ENCODE peak calls at places on chromosomes 6 and 20, in six cellular contexts. One of them, this sample, is unnamed.

GRCh38 chr6:145336119-145336518 is 399.2 kb downstream of the EPM2A start:
- DNase-seq in memory B cell: no peak
- DNase-seq in GM10248: no peak
- DNase-seq in small intestine: no peak
- DNase-seq in H54: no peak
- DNase-seq in NCI-H1436: no peak
- DNase-seq in this sample: no peak

GRCh38 chr6:90068835-90069478 is 174.7 kb downstream of the GJA10 start:
- DNase-seq in small intestine: no peak
- DNase-seq in GM10248: no peak
- DNase-seq in H54: no peak
- DNase-seq in NCI-H1436: no peak
- DNase-seq in memory B cell: no peak
- DNase-seq in this sample: no peak

GRCh38 chr6:116405663-116406329 is 35.0 kb downstream of the DSE start:
- DNase-seq in small intestine: no peak
- DNase-seq in GM10248: no peak
- DNase-seq in NCI-H1436: peak; percentile 11
- DNase-seq in memory B cell: no peak
- DNase-seq in H54: no peak
- DNase-seq in this sample: no peak

GRCh38 chr6:111724039-111724438 is 118.4 kb upstream of the TRAF3IP2 start:
- DNase-seq in NCI-H1436: no peak
- DNase-seq in memory B cell: no peak
- DNase-seq in GM10248: no peak
- DNase-seq in small intestine: no peak
- DNase-seq in H54: no peak
- DNase-seq in this sample: no peak

GRCh38 chr20:23587631-23588030 is 18.1 kb downstream of the CST9 start:
- DNase-seq in small intestine: no peak
- DNase-seq in memory B cell: no peak
- DNase-seq in GM10248: peak; percentile 4
- DNase-seq in NCI-H1436: no peak
- DNase-seq in H54: no peak
- DNase-seq in this sample: no peak

GRCh38 chr6:89007209-89008001 is 44.0 kb upstream of the RNGTT start:
- DNase-seq in NCI-H1436: no peak
- DNase-seq in memory B cell: no peak
- DNase-seq in H54: no peak
- DNase-seq in GM10248: no peak
- DNase-seq in small intestine: peak; percentile 54
- DNase-seq in this sample: no peak

GRCh38 chr6:155188707-155189496 is 74.9 kb upstream of the CLDN20 start:
- DNase-seq in GM10248: no peak
- DNase-seq in NCI-H1436: no peak
- DNase-seq in small intestine: no peak
- DNase-seq in memory B cell: no peak
- DNase-seq in H54: peak; percentile 9
- DNase-seq in this sample: no peak

GRCh38 chr20:32522525-32522774 is 62.7 kb downstream of the NOL4L start:
- DNase-seq in small intestine: no peak
- DNase-seq in GM10248: no peak
- DNase-seq in NCI-H1436: no peak
- DNase-seq in H54: no peak
- DNase-seq in memory B cell: no peak
- DNase-seq in this sample: no peak

GRCh38 chr6:17923401-17923863 is 64.0 kb downstream of the KIF13A start:
- DNase-seq in NCI-H1436: no peak
- DNase-seq in memory B cell: no peak
- DNase-seq in H54: no peak
- DNase-seq in small intestine: no peak
- DNase-seq in GM10248: no peak
- DNase-seq in this sample: no peak

GRCh38 chr6:13289789-13290318 is 38.5 kb downstream of the TBC1D7 start:
- DNase-seq in H54: no peak
- DNase-seq in GM10248: no peak
- DNase-seq in small intestine: peak; percentile 89
- DNase-seq in NCI-H1436: no peak
- DNase-seq in memory B cell: no peak
- DNase-seq in this sample: no peak

GRCh38 chr6:158766621-158767435 is 52.3 kb downstream of the EZR start:
- DNase-seq in GM10248: no peak
- DNase-seq in H54: no peak
- DNase-seq in NCI-H1436: no peak
- DNase-seq in small intestine: no peak
- DNase-seq in memory B cell: no peak
- DNase-seq in this sample: no peak

GRCh38 chr6:137717074-137718073 is 149.7 kb upstream of the TNFAIP3 start:
- DNase-seq in GM10248: no peak
- DNase-seq in H54: no peak
- DNase-seq in NCI-H1436: peak; percentile 42
- DNase-seq in small intestine: no peak
- DNase-seq in memory B cell: no peak
- DNase-seq in this sample: no peak

GRCh38 chr6:5764401-5764955 is 242.2 kb downstream of the NRN1 start:
- DNase-seq in memory B cell: no peak
- DNase-seq in NCI-H1436: no peak
- DNase-seq in small intestine: no peak
- DNase-seq in H54: no peak
- DNase-seq in GM10248: peak; percentile 55
- DNase-seq in this sample: no peak

GRCh38 chr20:3239026-3239866 is at the start of gene SLC4A11:
- DNase-seq in memory B cell: peak; percentile 27
- DNase-seq in small intestine: peak; percentile 77
- DNase-seq in GM10248: peak; percentile 80
- DNase-seq in NCI-H1436: no peak
- DNase-seq in H54: peak; percentile 85
- DNase-seq in this sample: no peak

GRCh38 chr6:31114970-31115849 is 610 bp downstream of the PSORS1C1 start:
- DNase-seq in memory B cell: no peak
- DNase-seq in GM10248: no peak
- DNase-seq in NCI-H1436: no peak
- DNase-seq in H54: no peak
- DNase-seq in small intestine: peak; percentile 76
- DNase-seq in this sample: no peak

GRCh38 chr6:54916858-54917257 is 70.3 kb downstream of the FAM83B start:
- DNase-seq in H54: peak; percentile 11
- DNase-seq in memory B cell: no peak
- DNase-seq in small intestine: peak; percentile 69
- DNase-seq in GM10248: no peak
- DNase-seq in NCI-H1436: no peak
- DNase-seq in this sample: no peak

GRCh38 chr6:63598001-63598250 is 25.6 kb downstream of the LOC128125822 start:
- DNase-seq in memory B cell: no peak
- DNase-seq in GM10248: no peak
- DNase-seq in NCI-H1436: no peak
- DNase-seq in small intestine: no peak
- DNase-seq in H54: no peak
- DNase-seq in this sample: no peak

GRCh38 chr6:92810913-92811312 is 608.4 kb downstream of the EPHA7 start:
- DNase-seq in small intestine: peak; percentile 62
- DNase-seq in memory B cell: no peak
- DNase-seq in GM10248: peak; percentile 58
- DNase-seq in H54: peak; percentile 2
- DNase-seq in NCI-H1436: peak; percentile 44
- DNase-seq in this sample: no peak

GRCh38 chr20:23147964-23148720 is 62.0 kb upstream of the CD93 start:
- DNase-seq in H54: peak; percentile 41
- DNase-seq in GM10248: peak; percentile 56
- DNase-seq in memory B cell: no peak
- DNase-seq in NCI-H1436: no peak
- DNase-seq in small intestine: peak; percentile 76
- DNase-seq in this sample: peak; percentile 39

GRCh38 chr6:31356216-31356945 is 598 bp downstream of the HLA-B start:
- DNase-seq in small intestine: peak; percentile 61
- DNase-seq in H54: no peak
- DNase-seq in NCI-H1436: no peak
- DNase-seq in memory B cell: peak; percentile 51
- DNase-seq in GM10248: peak; percentile 49
- DNase-seq in this sample: no peak

GRCh38 chr20:36802326-36803223 is 29.0 kb upstream of the DSN1 start:
- DNase-seq in H54: peak; percentile 20
- DNase-seq in NCI-H1436: no peak
- DNase-seq in GM10248: no peak
- DNase-seq in small intestine: no peak
- DNase-seq in memory B cell: no peak
- DNase-seq in this sample: no peak

GRCh38 chr6:112595841-112596240 is 248.7 kb downstream of the RFPL4B start:
- DNase-seq in memory B cell: no peak
- DNase-seq in GM10248: no peak
- DNase-seq in NCI-H1436: no peak
- DNase-seq in small intestine: no peak
- DNase-seq in H54: no peak
- DNase-seq in this sample: no peak

GRCh38 chr6:5328800-5329199 is 67.5 kb downstream of the FARS2 start:
- DNase-seq in small intestine: no peak
- DNase-seq in GM10248: no peak
- DNase-seq in memory B cell: no peak
- DNase-seq in H54: no peak
- DNase-seq in NCI-H1436: no peak
- DNase-seq in this sample: no peak

GRCh38 chr6:111850288-111850937 is 22.8 kb downstream of the FYN start:
- DNase-seq in small intestine: no peak
- DNase-seq in GM10248: peak; percentile 48
- DNase-seq in memory B cell: no peak
- DNase-seq in NCI-H1436: no peak
- DNase-seq in H54: no peak
- DNase-seq in this sample: no peak

GRCh38 chr20:44970243-44970757 is 4.0 kb downstream of the STK4 start:
- DNase-seq in GM10248: no peak
- DNase-seq in NCI-H1436: no peak
- DNase-seq in small intestine: peak; percentile 29
- DNase-seq in memory B cell: no peak
- DNase-seq in H54: no peak
- DNase-seq in this sample: no peak

GRCh38 chr6:38671885-38672467 is 31.0 kb downstream of the GLO1 start:
- DNase-seq in small intestine: peak; percentile 68
- DNase-seq in H54: peak; percentile 15
- DNase-seq in GM10248: peak; percentile 73
- DNase-seq in NCI-H1436: peak; percentile 44
- DNase-seq in memory B cell: no peak
- DNase-seq in this sample: no peak

GRCh38 chr20:36175016-36175415 is 20.5 kb downstream of the EPB41L1 start:
- DNase-seq in memory B cell: no peak
- DNase-seq in GM10248: no peak
- DNase-seq in small intestine: no peak
- DNase-seq in H54: peak; percentile 59
- DNase-seq in NCI-H1436: no peak
- DNase-seq in this sample: no peak

GRCh38 chr20:57263767-57264150 is 2.7 kb downstream of the BMP7 start:
- DNase-seq in GM10248: no peak
- DNase-seq in memory B cell: no peak
- DNase-seq in H54: no peak
- DNase-seq in small intestine: no peak
- DNase-seq in NCI-H1436: no peak
- DNase-seq in this sample: no peak

GRCh38 chr6:5497896-5498578 is 236.7 kb downstream of the FARS2 start:
- DNase-seq in GM10248: no peak
- DNase-seq in H54: peak; percentile 30
- DNase-seq in memory B cell: no peak
- DNase-seq in NCI-H1436: peak; percentile 79
- DNase-seq in small intestine: no peak
- DNase-seq in this sample: no peak

GRCh38 chr6:167918507-167919278 is 78.8 kb upstream of the KIF25 start:
- DNase-seq in H54: no peak
- DNase-seq in memory B cell: no peak
- DNase-seq in GM10248: no peak
- DNase-seq in small intestine: no peak
- DNase-seq in NCI-H1436: no peak
- DNase-seq in this sample: no peak

GRCh38 chr20:51082988-51083387 is 60.1 kb upstream of the KCNG1 start:
- DNase-seq in small intestine: no peak
- DNase-seq in GM10248: no peak
- DNase-seq in H54: no peak
- DNase-seq in memory B cell: no peak
- DNase-seq in NCI-H1436: no peak
- DNase-seq in this sample: no peak

GRCh38 chr6:12203001-12203400 is 87.2 kb upstream of the EDN1 start:
- DNase-seq in GM10248: no peak
- DNase-seq in small intestine: no peak
- DNase-seq in memory B cell: no peak
- DNase-seq in H54: no peak
- DNase-seq in NCI-H1436: no peak
- DNase-seq in this sample: no peak

GRCh38 chr6:33747823-33748222 is 1.1 kb upstream of the IP6K3 start:
- DNase-seq in memory B cell: no peak
- DNase-seq in H54: no peak
- DNase-seq in NCI-H1436: no peak
- DNase-seq in GM10248: no peak
- DNase-seq in small intestine: no peak
- DNase-seq in this sample: no peak

GRCh38 chr20:1255675-1256074 is 10.4 kb upstream of the SNPH start:
- DNase-seq in small intestine: no peak
- DNase-seq in H54: no peak
- DNase-seq in GM10248: no peak
- DNase-seq in NCI-H1436: no peak
- DNase-seq in memory B cell: no peak
- DNase-seq in this sample: no peak

GRCh38 chr6:157867155-157867559 is 44.1 kb downstream of the SNX9 start:
- DNase-seq in GM10248: no peak
- DNase-seq in small intestine: no peak
- DNase-seq in memory B cell: no peak
- DNase-seq in NCI-H1436: no peak
- DNase-seq in H54: peak; percentile 11
- DNase-seq in this sample: no peak

GRCh38 chr6:130381459-130382380 is 15.9 kb downstream of the TMEM200A start:
- DNase-seq in NCI-H1436: no peak
- DNase-seq in memory B cell: no peak
- DNase-seq in small intestine: peak; percentile 56
- DNase-seq in GM10248: no peak
- DNase-seq in H54: no peak
- DNase-seq in this sample: no peak

GRCh38 chr20:1905693-1906092 is 10.5 kb downstream of the SIRPA start:
- DNase-seq in small intestine: no peak
- DNase-seq in memory B cell: no peak
- DNase-seq in NCI-H1436: no peak
- DNase-seq in GM10248: no peak
- DNase-seq in H54: no peak
- DNase-seq in this sample: no peak

GRCh38 chr20:31593221-31594001 is 11.7 kb upstream of the ID1 start:
- DNase-seq in NCI-H1436: no peak
- DNase-seq in small intestine: peak; percentile 97
- DNase-seq in H54: peak; percentile 92
- DNase-seq in memory B cell: no peak
- DNase-seq in GM10248: no peak
- DNase-seq in this sample: peak; percentile 83

This sample was measured in type B pancreatic cell.